ENCODE peak calls at places on chromosomes 7 and 10, in seven cellular contexts. L is activated naive CD4-positive, alpha-beta T cell; P is EH; B is activated naive CD8-positive, alpha-beta T cell treated with anti-CD3 and anti-CD28 coated beads, Interleukin-2, amount 50 U/mL, for 24 hours; Z is right atrium auricular region; N is GM04504; H is right cardiac atrium. T is an unnamed sample.

GRCh38 chr10:51188013-51188412 is 113.7 kb downstream of the PRKG1 start:
- DNase-seq in L (no peak), P (no peak), B (no peak), Z (no peak), N (no peak), H (no peak), T (no peak)

GRCh38 chr10:51926336-51926735 is 226.9 kb upstream of the CSTF2T start:
- DNase-seq in L (no peak), P (no peak), B (no peak), Z (no peak), N (no peak), H (no peak), T (no peak)

GRCh38 chr7:140214075-140214684 is 37.4 kb upstream of the KDM7A start:
- DNase-seq in L (no peak), P (no peak), B (no peak), Z (no peak), N (no peak), H (no peak), T (peak; percentile 90)

GRCh38 chr7:95859434-95859833 is 87.1 kb downstream of the DYNC1I1 start:
- DNase-seq in L (no peak), P (peak; percentile 81), B (no peak), Z (no peak), N (peak; percentile 54), H (no peak), T (peak; percentile 60)

GRCh38 chr10:14603539-14604102 is 171.1 kb downstream of the FAM107B start:
- DNase-seq in L (no peak), P (peak; percentile 30), B (no peak), Z (no peak), N (no peak), H (no peak), T (peak; percentile 52)

GRCh38 chr7:127056202-127056601 is 196.5 kb downstream of the GRM8 start:
- DNase-seq in L (no peak), P (no peak), B (no peak), Z (no peak), N (no peak), H (no peak), T (no peak)

GRCh38 chr7:79681454-79681853 is 228.0 kb upstream of the MAGI2 start:
- DNase-seq in L (no peak), P (no peak), B (no peak), Z (no peak), N (no peak), H (no peak), T (no peak)

GRCh38 chr10:17003151-17003550 is 126.5 kb downstream of the CUBN start:
- DNase-seq in L (peak; percentile 17), P (peak; percentile 93), B (peak; percentile 57), Z (no peak), N (peak; percentile 89), H (no peak), T (no peak)

GRCh38 chr7:42642699-42643098 is 269.2 kb downstream of the C7orf25 start:
- DNase-seq in L (no peak), P (no peak), B (no peak), Z (no peak), N (no peak), H (no peak), T (no peak)

GRCh38 chr10:97056003-97056630 is 129.6 kb downstream of the SLIT1 start:
- DNase-seq in L (no peak), P (no peak), B (no peak), Z (no peak), N (no peak), H (no peak), T (no peak)

GRCh38 chr10:72186213-72186612 is 29.6 kb upstream of the ANAPC16 start:
- DNase-seq in L (no peak), P (peak; percentile 29), B (no peak), Z (no peak), N (peak; percentile 45), H (no peak), T (no peak)

GRCh38 chr7:111174476-111174875 is 83.5 kb downstream of the LRRN3 start:
- DNase-seq in L (no peak), P (no peak), B (no peak), Z (no peak), N (no peak), H (no peak), T (peak; percentile 74)

GRCh38 chr10:127968027-127968441 is 61.1 kb downstream of the PTPRE start:
- DNase-seq in L (no peak), P (no peak), B (no peak), Z (no peak), N (no peak), H (no peak), T (no peak)

GRCh38 chr7:124162667-124163066 is 129.8 kb upstream of the TMEM229A start:
- DNase-seq in L (no peak), P (no peak), B (no peak), Z (no peak), N (no peak), H (no peak), T (no peak)

GRCh38 chr7:116315293-116315692 is 105.0 kb downstream of the TES start:
- DNase-seq in L (no peak), P (peak; percentile 64), B (no peak), Z (no peak), N (peak; percentile 20), H (peak; percentile 51), T (no peak)

GRCh38 chr7:100373261-100373831 is at the start of gene PILRA:
- DNase-seq in L (no peak), P (no peak), B (no peak), Z (no peak), N (no peak), H (peak; percentile 71), T (no peak)

GRCh38 chr10:98295401-98295811 is 27.4 kb upstream of the LOXL4 start:
- DNase-seq in L (no peak), P (no peak), B (no peak), Z (no peak), N (no peak), H (no peak), T (peak; percentile 78)

GRCh38 chr7:95478139-95479037 is 7.4 kb upstream of the ASB4 start:
- DNase-seq in L (no peak), P (no peak), B (no peak), Z (no peak), N (no peak), H (no peak), T (peak; percentile 88)

GRCh38 chr10:75230600-75231038 is 5.1 kb downstream of the COMTD1 start:
- DNase-seq in L (peak; percentile 89), P (peak; percentile 87), B (peak; percentile 92), Z (peak; percentile 93), N (peak; percentile 72), H (peak; percentile 97), T (peak; percentile 77)

T was measured in NCI-H69.